ENCODE peak calls at places on chromosomes 11 and 22, in four cellular contexts. One of them, this sample, is unnamed. For H3K4me1 and H3K36me3, the result is how much of the 10 kb centered on the place peaks cover.

GRCh38 chr22:18056161-18056666 is 21.6 kb upstream of the PEX26 start:
- DNase-seq in pancreas: no peak
- DNase-seq in heart left ventricle: no peak
- DNase-seq in kidney: peak
- DNase-seq in this sample: no peak

GRCh38 chr22:20885557-20886323 is 26.9 kb downstream of the SNAP29 start:
- DNase-seq in pancreas: peak
- DNase-seq in kidney: peak
- DNase-seq in heart left ventricle: peak
- DNase-seq in this sample: peak

GRCh38 chr11:68806931-68807844 is 34.5 kb downstream of the CPT1A start:
- DNase-seq in pancreas: no peak
- DNase-seq in kidney: no peak
- DNase-seq in heart left ventricle: no peak
- DNase-seq in this sample: no peak

GRCh38 chr11:91608662-91609061 is 616.0 kb upstream of the FAT3 start:
- DNase-seq in pancreas: no peak
- DNase-seq in kidney: no peak
- DNase-seq in heart left ventricle: no peak
- DNase-seq in this sample: no peak

GRCh38 chr11:121595717-121596156 is 143.0 kb upstream of the SORL1-AS1 start:
- DNase-seq in pancreas: no peak
- DNase-seq in kidney: no peak
- DNase-seq in heart left ventricle: no peak
- DNase-seq in this sample: no peak

GRCh38 chr11:7668911-7669310 is 4.4 kb downstream of the CYB5R2 start:
- DNase-seq in heart left ventricle: no peak
- DNase-seq in pancreas: no peak
- DNase-seq in kidney: no peak
- DNase-seq in this sample: no peak

GRCh38 chr11:129846508-129847335 is 31.1 kb downstream of the TMEM45B start:
- DNase-seq in pancreas: no peak
- DNase-seq in kidney: no peak
- DNase-seq in heart left ventricle: no peak
- DNase-seq in this sample: no peak

GRCh38 chr11:47908198-47908597 is 60.0 kb upstream of the NUP160 start:
- DNase-seq in pancreas: no peak
- DNase-seq in heart left ventricle: no peak
- DNase-seq in kidney: no peak
- DNase-seq in this sample: no peak

GRCh38 chr11:35232961-35233360 is 94.0 kb downstream of the CD44 start:
- DNase-seq in heart left ventricle: no peak
- DNase-seq in pancreas: no peak
- DNase-seq in kidney: no peak
- DNase-seq in this sample: no peak

GRCh38 chr11:77207618-77208313 is 79.7 kb downstream of the MYO7A start:
- DNase-seq in kidney: no peak
- DNase-seq in heart left ventricle: no peak
- DNase-seq in pancreas: peak
- DNase-seq in this sample: no peak

GRCh38 chr11:19735512-19735911 is 22.9 kb downstream of the NAV2 start:
- DNase-seq in kidney: no peak
- DNase-seq in heart left ventricle: no peak
- DNase-seq in pancreas: no peak
- DNase-seq in this sample: no peak

GRCh38 chr11:126608626-126609010 is 253.1 kb downstream of the ST3GAL4 start:
- DNase-seq in pancreas: no peak
- DNase-seq in kidney: no peak
- DNase-seq in heart left ventricle: no peak
- DNase-seq in this sample: no peak

GRCh38 chr11:19307498-19307897 is 66.8 kb upstream of the E2F8 start:
- DNase-seq in kidney: no peak
- DNase-seq in pancreas: no peak
- DNase-seq in heart left ventricle: no peak
- DNase-seq in this sample: no peak

GRCh38 chr11:28110839-28111235 is 2.6 kb downstream of the METTL15 start:
- DNase-seq in kidney: no peak
- DNase-seq in heart left ventricle: no peak
- DNase-seq in pancreas: no peak
- DNase-seq in this sample: no peak

GRCh38 chr11:116849491-116849890 is 12.1 kb upstream of the APOA1 start:
- DNase-seq in kidney: no peak
- DNase-seq in pancreas: no peak
- DNase-seq in heart left ventricle: no peak
- DNase-seq in this sample: no peak
- H3K4me1 ChIP-seq in kidney: under half
- H3K4me1 ChIP-seq in pancreas: under half
- H3K4me1 ChIP-seq in heart left ventricle: under half
- H3K4me1 ChIP-seq in this sample: under half

GRCh38 chr11:459511-460220 is 9.6 kb downstream of the PTDSS2 start:
- DNase-seq in heart left ventricle: no peak
- DNase-seq in pancreas: no peak
- DNase-seq in kidney: peak
- DNase-seq in this sample: peak
- H3K36me3 ChIP-seq in heart left ventricle: under half
- H3K36me3 ChIP-seq in pancreas: under half
- H3K36me3 ChIP-seq in kidney: under half
- H3K36me3 ChIP-seq in this sample: under half

GRCh38 chr11:93740802-93741093 is 547 bp downstream of the TAF1D start:
- DNase-seq in pancreas: peak
- DNase-seq in kidney: peak
- DNase-seq in heart left ventricle: peak
- DNase-seq in this sample: peak
- H3K4me1 ChIP-seq in pancreas: half or more
- H3K4me1 ChIP-seq in kidney: under half
- H3K4me1 ChIP-seq in heart left ventricle: under half
- H3K4me1 ChIP-seq in this sample: under half

GRCh38 chr22:25765016-25765367 is 23.0 kb downstream of the MYO18B start:
- DNase-seq in pancreas: no peak
- DNase-seq in heart left ventricle: no peak
- DNase-seq in kidney: no peak
- DNase-seq in this sample: peak

GRCh38 chr22:25764270-25765015 is 22.5 kb downstream of the MYO18B start:
- DNase-seq in pancreas: no peak
- DNase-seq in heart left ventricle: no peak
- DNase-seq in kidney: no peak
- DNase-seq in this sample: peak

GRCh38 chr22:25762147-25762546 is 20.2 kb downstream of the MYO18B start:
- DNase-seq in heart left ventricle: no peak
- DNase-seq in pancreas: no peak
- DNase-seq in kidney: no peak
- DNase-seq in this sample: no peak

GRCh38 chr22:25760848-25761595 is 19.0 kb downstream of the MYO18B start:
- DNase-seq in pancreas: no peak
- DNase-seq in heart left ventricle: no peak
- DNase-seq in kidney: no peak
- DNase-seq in this sample: no peak

GRCh38 chr22:25763239-25763777 is 21.3 kb downstream of the MYO18B start:
- DNase-seq in pancreas: no peak
- DNase-seq in kidney: no peak
- DNase-seq in heart left ventricle: no peak
- DNase-seq in this sample: no peak
- H3K36me3 ChIP-seq in pancreas: under half
- H3K36me3 ChIP-seq in kidney: under half
- H3K36me3 ChIP-seq in heart left ventricle: under half
- H3K36me3 ChIP-seq in this sample: half or more

DNA sequence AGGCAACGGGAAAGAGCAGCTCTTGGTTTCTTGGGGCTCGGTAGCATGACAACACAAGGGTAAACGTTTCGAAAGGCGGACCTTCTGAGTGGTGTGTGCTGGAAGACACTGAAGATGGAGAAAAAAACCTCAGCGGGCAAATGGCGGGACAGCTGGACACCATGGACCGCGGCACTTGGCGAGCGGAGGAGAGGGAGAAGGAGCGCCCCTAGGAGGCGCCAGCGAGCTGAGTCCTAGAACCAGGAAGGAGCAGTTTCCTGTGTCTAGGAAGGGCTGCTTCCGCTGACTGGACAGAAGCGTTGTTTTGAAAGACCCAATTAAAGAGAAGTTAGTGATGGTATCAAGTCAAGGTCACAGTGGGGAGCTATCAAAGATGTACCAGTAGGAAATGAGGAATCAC is 44.0 kb upstream of the OPCML start:
- DNase-seq in kidney: no peak
- DNase-seq in pancreas: no peak
- DNase-seq in heart left ventricle: no peak
- DNase-seq in this sample: no peak
- H3K4me1 ChIP-seq in kidney: under half
- H3K4me1 ChIP-seq in pancreas: under half
- H3K4me1 ChIP-seq in heart left ventricle: under half
- H3K4me1 ChIP-seq in this sample: under half

GRCh38 chr11:93720522-93720921 is 20.8 kb downstream of the TAF1D start:
- DNase-seq in pancreas: no peak
- DNase-seq in kidney: no peak
- DNase-seq in heart left ventricle: no peak
- DNase-seq in this sample: no peak

GRCh38 chr11:93715797-93716396 is 25.4 kb downstream of the TAF1D start:
- DNase-seq in pancreas: no peak
- DNase-seq in heart left ventricle: no peak
- DNase-seq in kidney: no peak
- DNase-seq in this sample: no peak

GRCh38 chr11:93717501-93717900 is 23.8 kb downstream of the TAF1D start:
- DNase-seq in pancreas: no peak
- DNase-seq in kidney: no peak
- DNase-seq in heart left ventricle: no peak
- DNase-seq in this sample: no peak

GRCh38 chr11:93718057-93718563 is 23.2 kb downstream of the TAF1D start:
- DNase-seq in pancreas: no peak
- DNase-seq in heart left ventricle: no peak
- DNase-seq in kidney: no peak
- DNase-seq in this sample: no peak

GRCh38 chr11:93719310-93719709 is 22.0 kb downstream of the TAF1D start:
- DNase-seq in heart left ventricle: no peak
- DNase-seq in kidney: no peak
- DNase-seq in pancreas: no peak
- DNase-seq in this sample: no peak
- H3K36me3 ChIP-seq in heart left ventricle: under half
- H3K36me3 ChIP-seq in kidney: under half
- H3K36me3 ChIP-seq in pancreas: under half
- H3K36me3 ChIP-seq in this sample: under half

GRCh38 chr22:48742191-48742555 is 1085.5 kb downstream of the BRD1 start:
- DNase-seq in kidney: peak
- DNase-seq in heart left ventricle: no peak
- DNase-seq in pancreas: no peak
- DNase-seq in this sample: no peak
- H3K4me1 ChIP-seq in kidney: under half
- H3K4me1 ChIP-seq in heart left ventricle: under half
- H3K4me1 ChIP-seq in pancreas: under half
- H3K4me1 ChIP-seq in this sample: under half

DNA sequence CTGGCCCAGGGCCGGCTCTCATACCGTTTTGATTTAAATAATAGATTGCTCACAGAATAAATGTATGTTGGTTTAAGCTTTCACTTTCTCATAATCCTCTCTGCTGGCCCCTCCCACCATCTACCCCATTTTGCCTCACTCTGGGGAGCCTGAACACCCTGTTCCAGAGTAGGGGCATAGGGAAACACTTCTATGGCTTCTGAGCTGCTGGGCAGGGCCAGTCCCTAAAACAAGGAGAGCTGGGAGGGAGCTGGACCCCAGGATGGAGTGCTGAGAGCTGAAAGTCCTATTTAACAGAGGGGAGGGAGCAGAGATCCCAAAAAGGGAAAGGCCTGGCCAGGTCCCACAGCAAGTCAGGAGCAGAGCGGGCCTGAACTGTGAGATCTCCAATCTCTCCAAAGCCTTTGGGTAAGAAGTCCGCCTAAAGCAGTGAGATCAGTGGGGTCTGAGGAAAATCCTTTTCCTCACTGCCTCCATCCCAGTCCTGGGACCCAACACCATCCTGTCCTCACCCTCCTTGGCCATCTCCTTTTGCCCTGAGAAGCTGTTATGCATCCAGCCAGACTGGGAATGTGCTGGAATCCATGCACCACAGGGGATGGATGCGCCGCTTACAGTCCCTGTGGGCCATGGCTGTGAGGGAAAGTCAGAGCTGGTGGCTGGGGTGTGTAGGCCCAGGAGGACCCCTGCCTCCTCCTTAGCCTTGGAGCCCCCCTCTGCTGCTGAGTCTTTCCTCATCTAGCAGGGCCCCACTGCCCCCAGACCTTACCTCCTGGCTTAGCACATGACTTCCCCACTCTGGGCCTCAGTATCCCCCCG is 8.7 kb downstream of the LRRC75B start:
- DNase-seq in kidney: no peak
- DNase-seq in heart left ventricle: no peak
- DNase-seq in pancreas: no peak
- DNase-seq in this sample: no peak
- H3K36me3 ChIP-seq in kidney: under half
- H3K36me3 ChIP-seq in heart left ventricle: under half
- H3K36me3 ChIP-seq in pancreas: under half
- H3K36me3 ChIP-seq in this sample: under half

GRCh38 chr11:12287009-12287373 is 90.4 kb upstream of the PARVA start:
- DNase-seq in kidney: peak
- DNase-seq in pancreas: no peak
- DNase-seq in heart left ventricle: peak
- DNase-seq in this sample: peak

GRCh38 chr11:12286606-12287005 is 90.8 kb upstream of the PARVA start:
- DNase-seq in heart left ventricle: no peak
- DNase-seq in pancreas: no peak
- DNase-seq in kidney: peak
- DNase-seq in this sample: no peak

GRCh38 chr11:12285106-12285505 is 92.3 kb upstream of the PARVA start:
- DNase-seq in kidney: no peak
- DNase-seq in pancreas: no peak
- DNase-seq in heart left ventricle: no peak
- DNase-seq in this sample: no peak

GRCh38 chr11:12284321-12285050 is 92.9 kb upstream of the PARVA start:
- DNase-seq in kidney: no peak
- DNase-seq in pancreas: no peak
- DNase-seq in heart left ventricle: no peak
- DNase-seq in this sample: no peak

DNA sequence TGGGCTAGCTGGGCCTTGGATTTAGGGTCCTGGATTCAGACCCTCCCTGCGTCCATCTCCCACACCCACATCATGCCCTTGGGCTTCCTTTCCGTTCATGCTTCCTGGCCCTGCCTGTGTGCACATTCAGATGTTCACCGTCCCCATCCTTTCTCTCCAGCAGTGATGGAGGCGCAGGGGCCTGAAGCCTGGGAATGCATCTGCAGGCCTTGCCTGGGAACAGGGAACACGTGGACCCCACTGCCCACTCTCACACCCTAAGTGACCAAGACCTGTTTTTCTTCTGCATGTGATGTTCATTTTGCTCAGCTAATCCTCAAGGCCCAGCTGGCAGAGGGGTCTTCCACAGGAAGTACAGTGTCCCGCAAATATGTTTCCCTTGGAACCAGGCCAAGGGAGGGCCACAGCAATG is 91.6 kb upstream of the PARVA start:
- DNase-seq in pancreas: no peak
- DNase-seq in kidney: no peak
- DNase-seq in heart left ventricle: no peak
- DNase-seq in this sample: no peak
- H3K4me1 ChIP-seq in pancreas: under half
- H3K4me1 ChIP-seq in kidney: under half
- H3K4me1 ChIP-seq in heart left ventricle: under half
- H3K4me1 ChIP-seq in this sample: under half

This sample was measured in psoas muscle.